ENCODE peak calls at places on chromosomes 12 and 14, in nine cellular contexts. B is cardiac fibroblast; N is Calu3; P is AG10803; W is spleen; I is CD8-positive, alpha-beta T cell; Y is uterus; X is WTC11; U is GM13977. Z is an unnamed sample.

GRCh38 chr12:93738199-93739058 is 61.3 kb downstream of the CRADD start:
- DNase-seq in I (no peak), P (no peak), B (peak), U (no peak), W (no peak), N (no peak), X (no peak), Y (peak), Z (no peak)

GRCh38 chr14:74840603-74841030 is 35.3 kb downstream of the PROX2 start:
- DNase-seq in I (no peak), N (no peak), W (no peak), P (no peak), U (no peak), B (no peak), Y (no peak), X (no peak), Z (no peak)

GRCh38 chr12:31756977-31757420 is 28.2 kb upstream of the AMN1 start:
- DNase-seq in N (peak), U (no peak), Y (no peak), I (no peak), P (no peak), X (no peak), B (peak), W (no peak), Z (peak)

GRCh38 chr14:22422238-22422637 is 166.8 kb downstream of the DAD1 start:
- DNase-seq in Y (no peak), B (no peak), I (no peak), X (no peak), P (no peak), W (no peak), U (no peak), N (no peak), Z (no peak)

GRCh38 chr14:31934767-31935266 is 142.3 kb upstream of the ARHGAP5 start:
- DNase-seq in I (no peak), P (peak), Y (no peak), W (no peak), X (peak), U (no peak), B (peak), N (peak), Z (peak)

GRCh38 chr12:131137836-131138637 is 184.3 kb downstream of the ADGRD1 start:
- DNase-seq in B (no peak), N (no peak), W (peak), U (no peak), Y (peak), X (no peak), I (no peak), P (peak), Z (no peak)

GRCh38 chr14:104680806-104681688 is 8.4 kb upstream of the INF2 start:
- DNase-seq in U (peak), Y (peak), W (peak), N (peak), P (peak), X (no peak), B (peak), I (no peak), Z (peak)

GRCh38 chr14:50605776-50606175 is 45.8 kb downstream of the ATL1 start:
- DNase-seq in U (no peak), W (no peak), I (no peak), P (no peak), B (no peak), Y (no peak), N (no peak), X (no peak), Z (no peak)

GRCh38 chr14:59831121-59831730 is 39.4 kb downstream of the RTN1 start:
- DNase-seq in I (no peak), P (no peak), B (no peak), W (no peak), U (no peak), Y (no peak), X (no peak), N (no peak), Z (no peak)

GRCh38 chr12:132426349-132427176 is 63.4 kb upstream of the FBRSL1 start:
- DNase-seq in I (no peak), P (no peak), U (no peak), Y (no peak), N (no peak), B (no peak), X (no peak), W (no peak), Z (no peak)

GRCh38 chr12:100554608-100555077 is 18.8 kb upstream of the GAS2L3 start:
- DNase-seq in N (peak), U (peak), X (no peak), W (no peak), B (peak), I (no peak), Y (no peak), P (peak), Z (peak)

GRCh38 chr12:39443704-39444234 is 849 bp upstream of the KIF21A start:
- DNase-seq in W (no peak), X (no peak), N (no peak), B (peak), P (peak), U (no peak), Y (no peak), I (no peak), Z (peak)

GRCh38 chr14:52338282-52338681 is 24.2 kb downstream of the PTGER2 start:
- DNase-seq in I (no peak), B (peak), W (no peak), N (no peak), P (no peak), U (no peak), Y (no peak), X (no peak), Z (peak)

GRCh38 chr12:73547421-73547820 is 990.2 kb upstream of the ATXN7L3B start:
- DNase-seq in B (no peak), X (no peak), W (no peak), N (no peak), I (no peak), Y (no peak), U (no peak), P (no peak), Z (no peak)

GRCh38 chr14:75800792-75801191 is 139.7 kb downstream of the TTLL5 start:
- DNase-seq in X (peak), U (no peak), Y (no peak), W (no peak), B (no peak), N (no peak), I (no peak), P (no peak), Z (no peak)

GRCh38 chr14:58216544-58216943 is 16.6 kb downstream of the ACTR10 start:
- DNase-seq in I (no peak), B (no peak), Y (no peak), N (no peak), X (no peak), P (no peak), W (no peak), U (no peak), Z (no peak)

GRCh38 chr14:61444215-61444768 is 122.9 kb downstream of the PRKCH start:
- DNase-seq in W (peak), Y (no peak), U (peak), B (no peak), P (no peak), I (peak), X (no peak), N (no peak), Z (no peak)

GRCh38 chr14:31303654-31304053 is 96.1 kb upstream of the HECTD1 start:
- DNase-seq in Y (no peak), U (no peak), N (no peak), I (no peak), B (no peak), X (no peak), P (no peak), W (no peak), Z (no peak)

GRCh38 chr12:117890644-117891043 is 78.1 kb downstream of the KSR2 start:
- DNase-seq in I (no peak), N (no peak), Y (no peak), U (no peak), X (no peak), W (no peak), B (no peak), P (no peak), Z (no peak)

GRCh38 chr12:21913823-21914222 is 27.4 kb downstream of the ABCC9 start:
- DNase-seq in I (no peak), B (peak), P (peak), X (no peak), N (no peak), Y (no peak), U (no peak), W (no peak), Z (no peak)

GRCh38 chr14:35231207-35231755 is 60.9 kb upstream of the PSMA6 start:
- DNase-seq in Y (no peak), P (peak), W (no peak), X (no peak), B (no peak), N (no peak), U (no peak), I (no peak), Z (no peak)

GRCh38 chr14:90381011-90381790 is 15.6 kb upstream of the CALM1 start:
- DNase-seq in B (no peak), I (no peak), N (no peak), X (no peak), W (no peak), Y (peak), U (no peak), P (peak), Z (no peak)

GRCh38 chr12:68453278-68453677 is 121.1 kb upstream of the MDM1 start:
- DNase-seq in Y (no peak), P (no peak), U (no peak), B (no peak), X (no peak), N (no peak), I (no peak), W (no peak), Z (no peak)

GRCh38 chr12:117875652-117876491 is 92.9 kb downstream of the KSR2 start:
- DNase-seq in X (peak), B (peak), P (no peak), Y (no peak), N (no peak), I (peak), W (no peak), U (peak), Z (no peak)

GRCh38 chr14:104868811-104869572 is 3.9 kb downstream of the CEP170B start:
- DNase-seq in W (peak), X (no peak), U (no peak), N (no peak), B (no peak), Y (no peak), P (no peak), I (no peak), Z (no peak)

GRCh38 chr14:22918809-22919600 is at the start of gene RBM23:
- DNase-seq in X (peak), I (peak), P (peak), Y (peak), W (peak), N (peak), U (peak), B (peak), Z (peak)

GRCh38 chr14:74919421-74920165 is 3.5 kb downstream of the RPS6KL1 start:
- DNase-seq in Y (no peak), N (no peak), W (peak), X (no peak), B (peak), U (no peak), I (no peak), P (peak), Z (no peak)

GRCh38 chr12:95224202-95225170 is 6.9 kb downstream of the VEZT start:
- DNase-seq in I (no peak), N (no peak), Y (no peak), W (no peak), P (peak), X (no peak), U (no peak), B (peak), Z (peak)

GRCh38 chr14:103055693-103056092 is 1.7 kb downstream of the CDC42BPB start:
- DNase-seq in I (no peak), X (no peak), P (peak), B (peak), Y (no peak), W (no peak), U (no peak), N (no peak), Z (no peak)

GRCh38 chr14:23364604-23365352 is at the start of gene EFS:
- DNase-seq in U (no peak), B (no peak), P (peak), N (no peak), I (no peak), Y (peak), W (peak), X (peak), Z (no peak)

GRCh38 chr12:114935658-114936057 is 251.7 kb upstream of the TBX3 start:
- DNase-seq in X (no peak), P (no peak), B (no peak), Y (no peak), N (no peak), W (no peak), I (no peak), U (no peak), Z (peak)

GRCh38 chr12:3004655-3005565 is 45.7 kb downstream of the TEAD4 start:
- DNase-seq in P (peak), W (no peak), U (no peak), X (no peak), B (no peak), Y (no peak), N (no peak), I (no peak), Z (no peak)

GRCh38 chr14:30179381-30180130 is 251.9 kb upstream of the PRKD1 start:
- DNase-seq in W (no peak), P (peak), N (no peak), U (no peak), X (no peak), Y (no peak), B (no peak), I (no peak), Z (no peak)

GRCh38 chr14:75578786-75579781 is 664 bp downstream of the FLVCR2 start:
- DNase-seq in X (peak), I (no peak), B (peak), W (peak), N (peak), Y (no peak), U (no peak), P (peak), Z (peak)

GRCh38 chr12:49622501-49623141 is 740 bp upstream of the PRPF40B start:
- DNase-seq in N (peak), I (peak), Y (peak), W (no peak), X (peak), P (peak), B (peak), U (peak), Z (peak)

GRCh38 chr12:110923192-110923591 is 2.8 kb upstream of the MYL2 start:
- DNase-seq in P (no peak), N (no peak), Y (no peak), B (no peak), W (peak), U (no peak), I (no peak), X (no peak), Z (no peak)
- TF ChIP-seq CTCF in P (no peak), N (no peak), Y (no peak), B (no peak), W (no peak), U (no peak), I (no peak), X (no peak), Z (no peak)

GRCh38 chr14:38197001-38197760 is 10.5 kb upstream of the SSTR1 start:
- DNase-seq in Y (no peak), P (peak), B (peak), N (no peak), I (no peak), W (no peak), U (no peak), X (no peak), Z (no peak)
- TF ChIP-seq CTCF in Y (no peak), P (peak), B (peak), N (peak), I (peak), W (peak), U (no peak), X (no peak), Z (peak)

DNA sequence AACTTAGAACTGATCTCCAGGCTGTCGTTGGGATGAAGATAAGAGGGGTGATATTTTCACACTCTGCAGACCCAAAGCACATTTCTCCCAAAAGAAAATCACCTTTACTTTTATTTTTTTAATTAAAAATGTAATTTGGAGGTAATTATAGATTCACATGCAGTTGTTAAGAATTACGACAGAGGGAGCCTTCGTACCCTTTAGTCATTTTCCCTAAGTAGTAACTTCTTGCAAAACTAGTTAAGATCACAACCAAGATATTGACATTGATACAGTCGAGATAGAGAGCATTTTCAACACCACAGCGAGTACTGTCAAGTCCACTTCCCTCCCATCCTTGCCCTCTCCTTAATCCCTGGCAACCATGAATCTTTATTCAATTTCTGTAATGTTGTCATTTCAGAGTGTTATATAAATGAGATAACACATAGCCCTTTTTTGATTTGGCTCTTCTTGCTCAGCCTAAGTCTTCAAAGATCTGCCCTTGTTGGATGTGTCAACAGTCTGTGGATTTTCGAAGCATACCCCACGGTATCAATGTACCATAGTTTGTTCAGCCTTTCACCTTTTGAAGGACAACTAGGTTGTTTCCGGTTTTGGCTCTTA is 39.6 kb downstream of the DNAH10 start:
- DNase-seq in W (no peak), Y (no peak), X (no peak), B (peak), U (peak), I (no peak), P (peak), N (no peak), Z (peak)
- TF ChIP-seq CTCF in W (no peak), Y (no peak), X (no peak), B (peak), U (peak), I (peak), P (peak), N (peak), Z (peak)

GRCh38 chr12:19140381-19141236 is 11.1 kb downstream of the PLEKHA5 start:
- DNase-seq in X (no peak), N (no peak), W (no peak), I (no peak), B (peak), Y (no peak), P (no peak), U (no peak), Z (no peak)
- TF ChIP-seq CTCF in X (no peak), N (no peak), W (no peak), I (no peak), B (no peak), Y (no peak), P (no peak), U (no peak), Z (no peak)

DNA sequence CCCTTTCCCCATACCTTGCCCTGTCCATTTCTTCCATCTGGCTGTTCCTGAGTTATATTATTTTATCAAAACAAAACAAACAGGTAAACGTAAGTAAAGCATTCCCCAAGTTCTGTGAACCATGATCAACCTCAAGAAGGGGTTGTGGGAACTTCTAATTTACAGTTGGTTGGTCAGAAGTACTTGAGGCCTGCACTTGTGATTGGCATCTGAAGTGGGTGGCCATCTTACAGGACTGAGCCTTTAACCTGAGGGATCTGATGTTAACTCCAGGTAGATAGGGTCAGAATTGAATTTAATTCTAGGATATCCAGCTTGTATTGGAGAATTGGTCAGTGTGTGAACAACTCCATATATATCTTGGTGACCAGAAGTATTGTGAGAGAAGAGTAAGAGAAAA is 77.0 kb downstream of the DIO2 start:
- DNase-seq in W (no peak), N (no peak), I (no peak), P (no peak), B (no peak), U (no peak), Y (no peak), X (no peak), Z (no peak)
- TF ChIP-seq CTCF in W (no peak), N (no peak), I (no peak), P (no peak), B (no peak), U (no peak), Y (no peak), X (no peak), Z (no peak)

Z was measured in HFFc6.